ENCODE peak calls at places on chromosomes 2 and 18, in nine cellular contexts. One of them, this sample, is unnamed. For H3K4me1, the result is how much of the 10 kb centered on the place peaks cover.

GRCh38 chr2:227460833-227461232 is 11.1 kb upstream of the AGFG1 start:
- DNase-seq in transverse colon: no peak
- DNase-seq in aorta: no peak
- DNase-seq in Caco-2: no peak
- DNase-seq in left ventricle myocardium inferior: no peak
- DNase-seq in CD8-positive, alpha-beta memory T cell: no peak
- DNase-seq in stomach: no peak
- DNase-seq in tibial nerve: no peak
- DNase-seq in NT2/D1: no peak
- DNase-seq in this sample: no peak

GRCh38 chr2:173161040-173161439 is 85.4 kb downstream of the MAP3K20 start:
- DNase-seq in transverse colon: no peak
- DNase-seq in aorta: no peak
- DNase-seq in Caco-2: no peak
- DNase-seq in left ventricle myocardium inferior: no peak
- DNase-seq in CD8-positive, alpha-beta memory T cell: no peak
- DNase-seq in stomach: no peak
- DNase-seq in tibial nerve: no peak
- DNase-seq in NT2/D1: no peak
- DNase-seq in this sample: no peak

GRCh38 chr2:142220901-142221300 is 90.1 kb upstream of the LRP1B start:
- DNase-seq in transverse colon: no peak
- DNase-seq in aorta: no peak
- DNase-seq in Caco-2: no peak
- DNase-seq in left ventricle myocardium inferior: no peak
- DNase-seq in CD8-positive, alpha-beta memory T cell: no peak
- DNase-seq in stomach: no peak
- DNase-seq in tibial nerve: no peak
- DNase-seq in NT2/D1: no peak
- DNase-seq in this sample: no peak

GRCh38 chr2:99727199-99727598 is 237.4 kb upstream of the REV1 start:
- DNase-seq in transverse colon: no peak
- DNase-seq in aorta: no peak
- DNase-seq in Caco-2: no peak
- DNase-seq in left ventricle myocardium inferior: no peak
- DNase-seq in CD8-positive, alpha-beta memory T cell: no peak
- DNase-seq in stomach: no peak
- DNase-seq in tibial nerve: no peak
- DNase-seq in NT2/D1: no peak
- DNase-seq in this sample: no peak

GRCh38 chr18:59388180-59388579 is 29.1 kb upstream of the LMAN1 start:
- DNase-seq in transverse colon: no peak
- DNase-seq in aorta: no peak
- DNase-seq in Caco-2: no peak
- DNase-seq in left ventricle myocardium inferior: no peak
- DNase-seq in CD8-positive, alpha-beta memory T cell: no peak
- DNase-seq in stomach: no peak
- DNase-seq in tibial nerve: no peak
- DNase-seq in NT2/D1: no peak
- DNase-seq in this sample: no peak

GRCh38 chr2:20766798-20767644 is 55.9 kb downstream of the LDAH start:
- DNase-seq in transverse colon: no peak
- DNase-seq in aorta: no peak
- DNase-seq in Caco-2: no peak
- DNase-seq in left ventricle myocardium inferior: no peak
- DNase-seq in CD8-positive, alpha-beta memory T cell: no peak
- DNase-seq in stomach: no peak
- DNase-seq in tibial nerve: no peak
- DNase-seq in NT2/D1: no peak
- DNase-seq in this sample: no peak

GRCh38 chr2:222714361-222715256 is 43.2 kb downstream of the MOGAT1 start:
- DNase-seq in transverse colon: no peak
- DNase-seq in aorta: no peak
- DNase-seq in Caco-2: no peak
- DNase-seq in left ventricle myocardium inferior: peak
- DNase-seq in CD8-positive, alpha-beta memory T cell: no peak
- DNase-seq in stomach: no peak
- DNase-seq in tibial nerve: peak
- DNase-seq in NT2/D1: no peak
- DNase-seq in this sample: no peak

GRCh38 chr2:10047616-10048500 is 4.5 kb downstream of the KLF11 start:
- DNase-seq in transverse colon: no peak
- DNase-seq in aorta: peak
- DNase-seq in Caco-2: no peak
- DNase-seq in left ventricle myocardium inferior: no peak
- DNase-seq in CD8-positive, alpha-beta memory T cell: no peak
- DNase-seq in stomach: no peak
- DNase-seq in tibial nerve: no peak
- DNase-seq in NT2/D1: no peak
- DNase-seq in this sample: no peak

GRCh38 chr2:197240713-197241050 is 69.9 kb downstream of the ANKRD44 start:
- DNase-seq in transverse colon: no peak
- DNase-seq in aorta: no peak
- DNase-seq in Caco-2: no peak
- DNase-seq in left ventricle myocardium inferior: no peak
- DNase-seq in CD8-positive, alpha-beta memory T cell: no peak
- DNase-seq in stomach: no peak
- DNase-seq in tibial nerve: no peak
- DNase-seq in NT2/D1: no peak
- DNase-seq in this sample: no peak
- H3K4me1 ChIP-seq in transverse colon: under half
- H3K4me1 ChIP-seq in aorta: under half
- H3K4me1 ChIP-seq in Caco-2: under half
- H3K4me1 ChIP-seq in left ventricle myocardium inferior: under half
- H3K4me1 ChIP-seq in CD8-positive, alpha-beta memory T cell: half or more
- H3K4me1 ChIP-seq in stomach: under half
- H3K4me1 ChIP-seq in tibial nerve: under half
- H3K4me1 ChIP-seq in NT2/D1: under half
- H3K4me1 ChIP-seq in this sample: under half

GRCh38 chr2:218223046-218223445 is 6.1 kb downstream of the ARPC2 start:
- DNase-seq in transverse colon: no peak
- DNase-seq in aorta: no peak
- DNase-seq in Caco-2: no peak
- DNase-seq in left ventricle myocardium inferior: no peak
- DNase-seq in CD8-positive, alpha-beta memory T cell: peak
- DNase-seq in stomach: no peak
- DNase-seq in tibial nerve: no peak
- DNase-seq in NT2/D1: no peak
- DNase-seq in this sample: no peak

GRCh38 chr2:218218409-218219185 is 1.6 kb downstream of the ARPC2 start:
- DNase-seq in transverse colon: no peak
- DNase-seq in aorta: no peak
- DNase-seq in Caco-2: no peak
- DNase-seq in left ventricle myocardium inferior: no peak
- DNase-seq in CD8-positive, alpha-beta memory T cell: peak
- DNase-seq in stomach: no peak
- DNase-seq in tibial nerve: no peak
- DNase-seq in NT2/D1: no peak
- DNase-seq in this sample: no peak

GRCh38 chr2:218221015-218221414 is 4.0 kb downstream of the ARPC2 start:
- DNase-seq in transverse colon: no peak
- DNase-seq in aorta: no peak
- DNase-seq in Caco-2: no peak
- DNase-seq in left ventricle myocardium inferior: no peak
- DNase-seq in CD8-positive, alpha-beta memory T cell: peak
- DNase-seq in stomach: peak
- DNase-seq in tibial nerve: no peak
- DNase-seq in NT2/D1: no peak
- DNase-seq in this sample: peak

GRCh38 chr2:218217366-218218309 is 649 bp downstream of the ARPC2 start:
- DNase-seq in transverse colon: peak
- DNase-seq in aorta: peak
- DNase-seq in Caco-2: peak
- DNase-seq in left ventricle myocardium inferior: peak
- DNase-seq in CD8-positive, alpha-beta memory T cell: peak
- DNase-seq in stomach: peak
- DNase-seq in tibial nerve: no peak
- DNase-seq in NT2/D1: no peak
- DNase-seq in this sample: peak

DNA sequence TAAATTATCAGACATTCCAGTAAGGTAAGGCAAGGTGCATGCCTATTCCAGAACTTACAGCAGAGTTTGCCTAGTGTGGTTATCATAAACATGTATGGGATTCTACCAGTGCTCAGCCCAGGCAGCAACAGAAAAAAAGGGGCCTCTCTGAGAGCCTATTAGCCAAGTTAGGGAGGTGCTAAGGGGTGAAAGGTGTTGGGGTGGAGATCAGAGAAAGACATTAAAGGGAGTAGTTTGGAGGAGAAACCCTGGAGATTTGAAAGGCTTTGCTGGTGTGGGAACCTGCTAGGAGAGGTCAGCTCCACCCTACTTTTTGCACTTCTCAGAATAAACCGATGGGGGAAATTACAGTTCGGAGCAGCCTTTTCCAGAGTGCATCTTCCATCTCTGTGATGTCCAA is 2.9 kb downstream of the ARPC2 start:
- DNase-seq in transverse colon: no peak
- DNase-seq in aorta: no peak
- DNase-seq in Caco-2: no peak
- DNase-seq in left ventricle myocardium inferior: no peak
- DNase-seq in CD8-positive, alpha-beta memory T cell: no peak
- DNase-seq in stomach: no peak
- DNase-seq in tibial nerve: no peak
- DNase-seq in NT2/D1: no peak
- DNase-seq in this sample: no peak
- H3K4me1 ChIP-seq in transverse colon: under half
- H3K4me1 ChIP-seq in aorta: under half
- H3K4me1 ChIP-seq in Caco-2: under half
- H3K4me1 ChIP-seq in left ventricle myocardium inferior: half or more
- H3K4me1 ChIP-seq in CD8-positive, alpha-beta memory T cell: half or more
- H3K4me1 ChIP-seq in stomach: half or more
- H3K4me1 ChIP-seq in tibial nerve: under half
- H3K4me1 ChIP-seq in NT2/D1: under half
- H3K4me1 ChIP-seq in this sample: under half

GRCh38 chr2:207135340-207135739 is 30.4 kb downstream of the KLF7 start:
- DNase-seq in transverse colon: no peak
- DNase-seq in aorta: no peak
- DNase-seq in Caco-2: no peak
- DNase-seq in left ventricle myocardium inferior: no peak
- DNase-seq in CD8-positive, alpha-beta memory T cell: no peak
- DNase-seq in stomach: no peak
- DNase-seq in tibial nerve: no peak
- DNase-seq in NT2/D1: no peak
- DNase-seq in this sample: no peak

GRCh38 chr2:207137922-207138321 is 27.8 kb downstream of the KLF7 start:
- DNase-seq in transverse colon: no peak
- DNase-seq in aorta: no peak
- DNase-seq in Caco-2: no peak
- DNase-seq in left ventricle myocardium inferior: no peak
- DNase-seq in CD8-positive, alpha-beta memory T cell: no peak
- DNase-seq in stomach: no peak
- DNase-seq in tibial nerve: no peak
- DNase-seq in NT2/D1: no peak
- DNase-seq in this sample: no peak

GRCh38 chr2:207133862-207134519 is 31.8 kb downstream of the KLF7 start:
- DNase-seq in transverse colon: peak
- DNase-seq in aorta: peak
- DNase-seq in Caco-2: no peak
- DNase-seq in left ventricle myocardium inferior: peak
- DNase-seq in CD8-positive, alpha-beta memory T cell: no peak
- DNase-seq in stomach: no peak
- DNase-seq in tibial nerve: peak
- DNase-seq in NT2/D1: peak
- DNase-seq in this sample: peak

GRCh38 chr2:207136872-207137271 is 28.9 kb downstream of the KLF7 start:
- DNase-seq in transverse colon: no peak
- DNase-seq in aorta: no peak
- DNase-seq in Caco-2: no peak
- DNase-seq in left ventricle myocardium inferior: no peak
- DNase-seq in CD8-positive, alpha-beta memory T cell: no peak
- DNase-seq in stomach: no peak
- DNase-seq in tibial nerve: no peak
- DNase-seq in NT2/D1: no peak
- DNase-seq in this sample: no peak

GRCh38 chr2:207135801-207136457 is 29.8 kb downstream of the KLF7 start:
- DNase-seq in transverse colon: no peak
- DNase-seq in aorta: no peak
- DNase-seq in Caco-2: no peak
- DNase-seq in left ventricle myocardium inferior: no peak
- DNase-seq in CD8-positive, alpha-beta memory T cell: no peak
- DNase-seq in stomach: no peak
- DNase-seq in tibial nerve: no peak
- DNase-seq in NT2/D1: no peak
- DNase-seq in this sample: no peak
- H3K4me1 ChIP-seq in transverse colon: under half
- H3K4me1 ChIP-seq in aorta: under half
- H3K4me1 ChIP-seq in Caco-2: under half
- H3K4me1 ChIP-seq in left ventricle myocardium inferior: half or more
- H3K4me1 ChIP-seq in CD8-positive, alpha-beta memory T cell: half or more
- H3K4me1 ChIP-seq in stomach: half or more
- H3K4me1 ChIP-seq in tibial nerve: half or more
- H3K4me1 ChIP-seq in NT2/D1: under half
- H3K4me1 ChIP-seq in this sample: under half

GRCh38 chr2:235639885-235640284 is 146.0 kb downstream of the AGAP1 start:
- DNase-seq in transverse colon: no peak
- DNase-seq in aorta: no peak
- DNase-seq in Caco-2: no peak
- DNase-seq in left ventricle myocardium inferior: no peak
- DNase-seq in CD8-positive, alpha-beta memory T cell: no peak
- DNase-seq in stomach: no peak
- DNase-seq in tibial nerve: no peak
- DNase-seq in NT2/D1: no peak
- DNase-seq in this sample: no peak

GRCh38 chr2:235639387-235639786 is 145.5 kb downstream of the AGAP1 start:
- DNase-seq in transverse colon: peak
- DNase-seq in aorta: peak
- DNase-seq in Caco-2: no peak
- DNase-seq in left ventricle myocardium inferior: peak
- DNase-seq in CD8-positive, alpha-beta memory T cell: no peak
- DNase-seq in stomach: no peak
- DNase-seq in tibial nerve: peak
- DNase-seq in NT2/D1: no peak
- DNase-seq in this sample: peak

GRCh38 chr2:235641333-235641732 is 147.5 kb downstream of the AGAP1 start:
- DNase-seq in transverse colon: no peak
- DNase-seq in aorta: peak
- DNase-seq in Caco-2: no peak
- DNase-seq in left ventricle myocardium inferior: no peak
- DNase-seq in CD8-positive, alpha-beta memory T cell: no peak
- DNase-seq in stomach: no peak
- DNase-seq in tibial nerve: no peak
- DNase-seq in NT2/D1: no peak
- DNase-seq in this sample: no peak

GRCh38 chr2:235641956-235642355 is 148.1 kb downstream of the AGAP1 start:
- DNase-seq in transverse colon: no peak
- DNase-seq in aorta: no peak
- DNase-seq in Caco-2: no peak
- DNase-seq in left ventricle myocardium inferior: no peak
- DNase-seq in CD8-positive, alpha-beta memory T cell: no peak
- DNase-seq in stomach: no peak
- DNase-seq in tibial nerve: no peak
- DNase-seq in NT2/D1: no peak
- DNase-seq in this sample: no peak

DNA sequence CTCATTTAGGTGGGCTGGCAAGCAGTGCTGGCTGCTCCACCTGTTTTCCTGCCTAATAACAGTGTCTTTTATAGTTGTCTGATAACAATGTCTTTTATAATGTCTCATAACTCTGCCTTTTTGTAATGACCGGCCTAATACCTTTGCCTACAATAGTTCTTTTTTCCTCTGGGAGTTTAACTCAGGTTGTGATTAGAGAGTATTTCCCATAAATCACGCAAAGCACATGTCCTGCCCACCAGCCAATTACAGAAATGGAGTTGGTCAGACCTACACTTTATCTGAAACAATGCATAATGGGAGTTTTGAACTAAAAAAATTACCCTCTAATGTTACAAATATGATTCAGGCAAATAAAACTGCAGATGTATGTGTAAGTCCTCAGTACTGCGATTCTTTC is 147.1 kb downstream of the AGAP1 start:
- DNase-seq in transverse colon: no peak
- DNase-seq in aorta: no peak
- DNase-seq in Caco-2: no peak
- DNase-seq in left ventricle myocardium inferior: no peak
- DNase-seq in CD8-positive, alpha-beta memory T cell: no peak
- DNase-seq in stomach: no peak
- DNase-seq in tibial nerve: no peak
- DNase-seq in NT2/D1: no peak
- DNase-seq in this sample: no peak
- H3K4me1 ChIP-seq in transverse colon: under half
- H3K4me1 ChIP-seq in aorta: under half
- H3K4me1 ChIP-seq in Caco-2: under half
- H3K4me1 ChIP-seq in left ventricle myocardium inferior: half or more
- H3K4me1 ChIP-seq in CD8-positive, alpha-beta memory T cell: under half
- H3K4me1 ChIP-seq in stomach: under half
- H3K4me1 ChIP-seq in tibial nerve: under half
- H3K4me1 ChIP-seq in NT2/D1: under half
- H3K4me1 ChIP-seq in this sample: half or more